ENCODE peak calls at places on chromosomes 5 and 9, in six cellular contexts. Q is cerebellum; L is body of pancreas; V is stimulated activated CD4-positive, alpha-beta T cell treated with anti-CD3 and anti-CD28 coated beads, Interleukin-2, amount 100 ng/mL, for 24 hours; R is DMS53; X is naive B cell. U is an unnamed sample.

GRCh38 chr5:58188287-58188651 is 271.6 kb downstream of the PLK2 start:
- DNase-seq in Q (no peak), L (no peak), V (no peak), R (peak), X (no peak), U (no peak)

GRCh38 chr5:126801992-126802294 is 25.0 kb downstream of the LMNB1 start:
- DNase-seq in Q (peak), L (no peak), V (no peak), R (peak), X (peak), U (peak)

GRCh38 chr5:41286165-41286564 is 72.8 kb upstream of the C6 start:
- DNase-seq in Q (no peak), L (no peak), V (no peak), R (no peak), X (no peak), U (peak)

GRCh38 chr5:31193591-31194457 is at the start of gene CDH6:
- DNase-seq in Q (peak), L (peak), V (no peak), R (peak), X (no peak), U (peak)

GRCh38 chr5:16570121-16570815 is 46.5 kb downstream of the RETREG1 start:
- DNase-seq in Q (no peak), L (no peak), V (no peak), R (no peak), X (no peak), U (peak)

GRCh38 chr9:131234799-131235479 is 41.4 kb downstream of the FAM78A start:
- DNase-seq in Q (no peak), L (no peak), V (no peak), R (no peak), X (no peak), U (no peak)

GRCh38 chr5:138949988-138950387 is 74.9 kb upstream of the LRRTM2 start:
- DNase-seq in Q (no peak), L (peak), V (no peak), R (no peak), X (no peak), U (peak)

GRCh38 chr9:89996717-89997116 is 391.9 kb downstream of the GADD45G start:
- DNase-seq in Q (no peak), L (no peak), V (no peak), R (peak), X (no peak), U (no peak)

GRCh38 chr5:25339541-25339940 is 694.8 kb upstream of the CDH10 start:
- DNase-seq in Q (no peak), L (no peak), V (no peak), R (no peak), X (no peak), U (no peak)

GRCh38 chr9:136671254-136671614 is 8.5 kb downstream of the EGFL7 start:
- DNase-seq in Q (no peak), L (peak), V (no peak), R (peak), X (no peak), U (no peak)

GRCh38 chr9:100466828-100467220 is 6.1 kb upstream of the TMEFF1 start:
- DNase-seq in Q (no peak), L (no peak), V (no peak), R (peak), X (no peak), U (no peak)

GRCh38 chr5:68215888-68216736 is 556 bp downstream of the PIK3R1 start:
- DNase-seq in Q (peak), L (peak), V (peak), R (peak), X (peak), U (peak)

GRCh38 chr5:42531611-42532010 is 108.4 kb downstream of the GHR start:
- DNase-seq in Q (no peak), L (no peak), V (no peak), R (no peak), X (no peak), U (no peak)